ENCODE peak calls at places on chromosomes 6 and 20, in four cellular contexts. One of them, this sample, is unnamed.

GRCh38 chr6:112296122-112296521 is 41.8 kb upstream of the LAMA4 start:
- DNase-seq in Panc1: peak; percentile 17
- DNase-seq in H9: peak; percentile 68
- DNase-seq in lower leg skin: no peak
- DNase-seq in this sample: no peak

GRCh38 chr6:3063733-3064700 is 4.3 kb upstream of the RIPK1 start:
- DNase-seq in Panc1: no peak
- DNase-seq in H9: peak; percentile 87
- DNase-seq in lower leg skin: peak; percentile 99
- DNase-seq in this sample: peak; percentile 92

GRCh38 chr6:165658395-165659058 is 4.5 kb downstream of the PDE10A start:
- DNase-seq in Panc1: no peak
- DNase-seq in H9: no peak
- DNase-seq in lower leg skin: peak; percentile 58
- DNase-seq in this sample: no peak

GRCh38 chr6:9539231-9539755 is 875.6 kb downstream of the TFAP2A start:
- DNase-seq in Panc1: no peak
- DNase-seq in H9: no peak
- DNase-seq in lower leg skin: no peak
- DNase-seq in this sample: no peak

GRCh38 chr6:108080010-108080780 is 5.7 kb upstream of the OSTM1 start:
- DNase-seq in Panc1: no peak
- DNase-seq in H9: peak; percentile 72
- DNase-seq in lower leg skin: no peak
- DNase-seq in this sample: no peak

GRCh38 chr20:17816804-17817590 is 117.2 kb downstream of the BANF2 start:
- DNase-seq in Panc1: no peak
- DNase-seq in H9: no peak
- DNase-seq in lower leg skin: no peak
- DNase-seq in this sample: no peak

GRCh38 chr20:40304119-40304518 is 384.9 kb downstream of the MAFB start:
- DNase-seq in Panc1: no peak
- DNase-seq in H9: no peak
- DNase-seq in lower leg skin: no peak
- DNase-seq in this sample: no peak

GRCh38 chr6:56803594-56803993 is 151.3 kb upstream of the BEND6 start:
- DNase-seq in Panc1: no peak
- DNase-seq in H9: no peak
- DNase-seq in lower leg skin: no peak
- DNase-seq in this sample: no peak

GRCh38 chr6:141824258-141824795 is 308.4 kb upstream of the GJE1 start:
- DNase-seq in Panc1: no peak
- DNase-seq in H9: no peak
- DNase-seq in lower leg skin: no peak
- DNase-seq in this sample: no peak

DNA sequence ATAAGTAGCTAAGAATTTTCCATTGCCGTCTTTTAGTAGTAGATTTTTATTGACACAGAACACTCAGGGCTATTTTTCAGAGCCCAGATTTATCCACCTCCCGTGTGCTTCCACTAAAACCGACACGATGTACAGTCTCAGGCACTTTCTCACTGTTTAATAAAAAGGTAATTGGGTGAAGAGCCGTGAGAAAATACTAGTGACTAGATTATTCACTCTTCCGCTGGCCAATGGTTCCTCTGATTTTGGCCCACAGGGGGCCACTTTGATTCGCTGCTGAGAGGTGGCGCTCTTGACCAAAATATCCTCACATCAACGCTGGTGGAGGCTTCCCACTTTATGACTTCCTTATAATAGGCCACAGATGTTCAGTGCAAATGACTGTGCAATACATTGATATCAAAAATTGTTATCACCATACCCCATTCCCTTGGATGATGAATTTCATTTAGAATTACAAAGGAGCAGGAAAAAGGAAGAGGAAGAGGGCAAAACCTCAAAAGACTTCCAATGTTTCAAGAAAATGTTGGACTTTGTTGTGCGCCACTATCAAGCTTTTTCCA is 12.3 kb upstream of the HDDC2 start:
- DNase-seq in Panc1: peak; percentile 36
- DNase-seq in H9: peak; percentile 56
- DNase-seq in lower leg skin: no peak
- DNase-seq in this sample: peak; percentile 41
- TF ChIP-seq CTCF in Panc1: peak; percentile 91
- TF ChIP-seq CTCF in H9: peak; percentile 93
- TF ChIP-seq CTCF in lower leg skin: no peak
- TF ChIP-seq CTCF in this sample: peak; percentile 85

GRCh38 chr6:64505312-64505711 is 869.7 kb downstream of the PHF3 start:
- DNase-seq in Panc1: no peak
- DNase-seq in H9: peak; percentile 66
- DNase-seq in lower leg skin: no peak
- DNase-seq in this sample: peak; percentile 28
- TF ChIP-seq CTCF in Panc1: peak; percentile 57
- TF ChIP-seq CTCF in H9: peak; percentile 97
- TF ChIP-seq CTCF in lower leg skin: no peak
- TF ChIP-seq CTCF in this sample: peak; percentile 34

GRCh38 chr6:147756000-147756399 is 247.5 kb downstream of the SAMD5 start:
- DNase-seq in Panc1: no peak
- DNase-seq in H9: no peak
- DNase-seq in lower leg skin: no peak
- DNase-seq in this sample: no peak
- TF ChIP-seq CTCF in Panc1: no peak
- TF ChIP-seq CTCF in H9: no peak
- TF ChIP-seq CTCF in lower leg skin: no peak
- TF ChIP-seq CTCF in this sample: no peak

DNA sequence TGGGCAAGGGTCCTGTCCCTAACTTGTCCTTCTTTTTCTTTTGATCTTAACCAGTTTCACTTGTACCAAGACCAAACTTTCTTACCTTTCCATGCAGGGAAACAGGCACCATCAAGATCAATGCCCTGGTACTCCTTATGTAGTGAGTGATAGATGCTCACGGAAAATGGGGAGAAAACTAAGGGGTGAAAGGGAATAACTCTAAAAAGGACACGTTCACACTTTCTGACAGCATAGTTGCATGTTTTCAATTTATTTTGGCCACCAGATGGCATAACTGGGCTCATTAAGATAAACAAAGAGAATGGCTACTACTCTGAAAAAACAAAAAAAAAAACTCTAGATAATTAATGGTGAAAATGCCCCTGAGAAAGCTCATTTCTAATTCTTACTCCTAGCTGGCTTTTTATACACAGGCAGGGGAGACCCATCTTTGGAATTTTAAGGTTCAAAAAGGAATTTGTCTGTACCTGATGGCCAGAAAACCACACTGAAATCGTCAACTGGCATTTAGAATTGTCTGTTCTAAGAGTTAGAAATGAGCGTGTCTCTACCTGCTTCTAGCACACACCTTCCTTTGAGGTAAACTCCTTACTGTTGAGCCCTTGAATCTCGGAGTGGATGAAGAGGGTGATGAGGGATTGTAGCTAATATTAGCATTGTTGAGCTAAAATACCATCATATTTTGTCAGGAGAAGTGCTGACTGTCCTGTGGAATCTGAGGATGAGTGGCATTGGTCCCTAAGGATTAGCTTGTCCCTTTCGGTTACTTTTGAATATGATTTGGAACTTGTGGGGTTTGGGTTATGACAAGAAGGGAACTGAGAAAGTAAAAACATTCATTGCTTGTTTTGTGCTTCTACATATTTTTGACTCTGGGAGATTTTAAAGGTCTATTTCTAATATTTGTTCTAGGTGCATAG is 62.2 kb upstream of the DDR1 start:
- DNase-seq in Panc1: no peak
- DNase-seq in H9: no peak
- DNase-seq in lower leg skin: no peak
- DNase-seq in this sample: peak; percentile 53
- TF ChIP-seq CTCF in Panc1: peak; percentile 74
- TF ChIP-seq CTCF in H9: peak; percentile 64
- TF ChIP-seq CTCF in lower leg skin: no peak
- TF ChIP-seq CTCF in this sample: peak; percentile 51

DNA sequence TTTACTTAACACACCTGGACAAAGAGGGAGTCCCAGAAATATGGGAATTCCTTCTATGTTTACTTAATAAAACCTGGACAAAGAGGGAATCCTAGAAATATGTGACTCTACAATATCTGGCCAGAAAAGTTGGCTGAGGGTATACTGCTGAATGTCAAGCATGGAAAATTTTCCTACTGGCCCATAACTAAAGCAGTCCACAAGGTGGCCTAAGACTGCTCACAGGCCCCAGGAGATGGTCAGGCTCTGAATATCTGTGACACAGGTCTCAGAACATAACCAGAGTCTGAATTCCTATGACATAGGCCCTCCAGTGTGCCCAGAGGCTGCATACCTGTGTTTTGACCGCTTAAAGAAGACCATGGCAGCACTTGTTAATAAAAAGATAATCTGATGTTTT is 578.2 kb upstream of the NRSN1 start:
- DNase-seq in Panc1: no peak
- DNase-seq in H9: peak; percentile 34
- DNase-seq in lower leg skin: no peak
- DNase-seq in this sample: no peak
- TF ChIP-seq CTCF in Panc1: peak; percentile 15
- TF ChIP-seq CTCF in H9: peak; percentile 49
- TF ChIP-seq CTCF in lower leg skin: no peak
- TF ChIP-seq CTCF in this sample: no peak

This sample was measured in GM10248.